ENCODE peak calls at places on chromosome 7, in five cellular contexts. F is amniotic stem cell; Z is NCI-H1694 treated with DMSO at 0.1 percent for 48 hours; N is CD4-positive, alpha-beta T cell; Q is epithelial cell of prostate. B is an unnamed sample.
A peak's percentile ranks its signal among the peaks of the same experiment; 100 is the strongest.

GRCh38 chr7:55140221-55140980 is 121.6 kb downstream of the EGFR start:
- DNase-seq in Q (peak; percentile 44), N (no peak), F (no peak), Z (no peak), B (peak; percentile 44)

GRCh38 chr7:28211006-28211405 is 30.4 kb upstream of the JAZF1 start:
- DNase-seq in Z (no peak), N (no peak), F (no peak), Q (no peak), B (no peak)

GRCh38 chr7:132367007-132367406 is 209.3 kb downstream of the PLXNA4 start:
- DNase-seq in Q (no peak), N (no peak), Z (no peak), F (no peak), B (no peak)

GRCh38 chr7:40244226-40244625 is 109.4 kb downstream of the SUGCT start:
- DNase-seq in Q (no peak), F (no peak), Z (no peak), N (no peak), B (no peak)

GRCh38 chr7:84529480-84530205 is 335.1 kb upstream of the SEMA3A start:
- DNase-seq in F (peak; percentile 17), Z (no peak), Q (peak; percentile 33), N (no peak), B (no peak)

GRCh38 chr7:105945848-105946247 is 17.2 kb upstream of the CDHR3 start:
- DNase-seq in F (no peak), Q (no peak), N (no peak), Z (no peak), B (no peak)

GRCh38 chr7:104960741-104961479 is 53.1 kb upstream of the KMT2E start:
- DNase-seq in Z (no peak), Q (peak; percentile 45), F (no peak), N (no peak), B (no peak)

GRCh38 chr7:92279429-92280031 is 33.8 kb downstream of the ANKIB1 start:
- DNase-seq in Q (no peak), Z (no peak), F (no peak), N (no peak), B (no peak)

GRCh38 chr7:40393660-40394059 is 258.9 kb downstream of the SUGCT start:
- DNase-seq in Z (no peak), Q (no peak), N (no peak), F (no peak), B (no peak)

GRCh38 chr7:44759246-44759645 is 10.6 kb downstream of the ZMIZ2 start:
- DNase-seq in F (no peak), Q (no peak), Z (no peak), N (no peak), B (no peak)

GRCh38 chr7:158030071-158030470 is 557.6 kb downstream of the PTPRN2 start:
- DNase-seq in Z (no peak), F (no peak), Q (no peak), N (no peak), B (no peak)

GRCh38 chr7:107690611-107691010 is 30.0 kb downstream of the SLC26A4 start:
- DNase-seq in Q (no peak), F (no peak), N (no peak), Z (no peak), B (no peak)

GRCh38 chr7:131109757-131110293 is 217.9 kb upstream of the MKLN1 start:
- DNase-seq in Z (peak; percentile 11), F (peak; percentile 67), N (peak; percentile 67), Q (no peak), B (peak; percentile 75)

GRCh38 chr7:27147211-27148030 is at the start of gene HOXA6:
- DNase-seq in N (no peak), Z (no peak), Q (no peak), F (no peak), B (peak; percentile 66)

GRCh38 chr7:85630904-85631582 is 444.2 kb upstream of the SEMA3D start:
- DNase-seq in Z (no peak), N (no peak), Q (no peak), F (no peak), B (no peak)

GRCh38 chr7:135254-135653 is 57.1 kb upstream of the FAM20C start:
- DNase-seq in Z (no peak), Q (no peak), N (no peak), F (no peak), B (no peak)

GRCh38 chr7:74627699-74628411 is 29.7 kb upstream of the GTF2I start:
- DNase-seq in Q (no peak), F (no peak), N (no peak), Z (peak; percentile 76), B (peak; percentile 77)

GRCh38 chr7:47631711-47632110 is 49.8 kb upstream of the TNS3 start:
- DNase-seq in Z (no peak), F (no peak), N (no peak), Q (no peak), B (no peak)

GRCh38 chr7:130440527-130441365 is at the start of gene CEP41:
- DNase-seq in Q (peak; percentile 51), N (peak; percentile 81), Z (peak; percentile 97), F (peak; percentile 88), B (peak; percentile 92)

GRCh38 chr7:152513861-152514770 is 78.3 kb upstream of the KMT2C start:
- DNase-seq in N (no peak), Q (no peak), Z (no peak), F (no peak), B (no peak)

GRCh38 chr7:51019231-51019844 is 236.6 kb upstream of the GRB10 start:
- DNase-seq in Q (peak; percentile 22), F (no peak), Z (no peak), N (no peak), B (no peak)

GRCh38 chr7:74231232-74231590 is 21.4 kb downstream of the LAT2 start:
- DNase-seq in N (no peak), Z (no peak), Q (no peak), F (no peak), B (no peak)

GRCh38 chr7:461118-461452 is 58.6 kb downstream of the PDGFA start:
- DNase-seq in F (no peak), N (no peak), Z (no peak), Q (no peak), B (no peak)

GRCh38 chr7:138233189-138233588 is 156.9 kb downstream of the AKR1D1 start:
- DNase-seq in Q (no peak), F (no peak), N (no peak), Z (no peak), B (no peak)